ENCODE peak calls at places on chromosome 16, in five cellular contexts. P is activated T-cell treated with anti-CD3 and anti-CD28 coated beads for 24 hours; B is activated CD4-positive, alpha-beta T cell treated with anti-CD3 and anti-CD28 coated beads for 48 hours; J is NCI-H1105 treated with DMSO at 0.1 percent for 48 hours; D is T-cell. Z is an unnamed sample.

GRCh38 chr16:84138824-84139627 is 6.0 kb downstream of the HSDL1 start:
- DNase-seq in D (no peak), J (peak), B (peak), P (no peak), Z (no peak)

GRCh38 chr16:68374251-68374805 is 63.5 kb downstream of the PRMT7 start:
- DNase-seq in D (no peak), J (no peak), B (no peak), P (no peak), Z (no peak)

GRCh38 chr16:50183316-50183715 is 30.2 kb downstream of the TENT4B start:
- DNase-seq in P (no peak), B (no peak), D (no peak), J (no peak), Z (no peak)

GRCh38 chr16:86509759-86510464 is 415 bp upstream of the FOXF1 start:
- DNase-seq in J (peak), D (no peak), B (no peak), P (no peak), Z (no peak)

GRCh38 chr16:73616186-73616585 is 568.3 kb upstream of the ZFHX3 start:
- DNase-seq in P (no peak), J (no peak), D (no peak), B (no peak), Z (no peak)

GRCh38 chr16:49592507-49593422 is 219.2 kb downstream of the C16orf78 start:
- DNase-seq in D (peak), P (peak), J (peak), B (peak), Z (no peak)

GRCh38 chr16:80718480-80719220 is 85.7 kb downstream of the CDYL2 start:
- DNase-seq in D (no peak), B (no peak), J (peak), P (no peak), Z (no peak)

GRCh38 chr16:69017036-69017783 is 88.2 kb upstream of the HAS3 start:
- DNase-seq in B (peak), J (no peak), P (no peak), D (no peak), Z (no peak)

GRCh38 chr16:82653550-82654511 is 27.1 kb downstream of the CDH13 start:
- DNase-seq in B (peak), D (peak), J (no peak), P (peak), Z (no peak)

GRCh38 chr16:3480901-3481695 is 14.2 kb downstream of the C16orf90 start:
- DNase-seq in J (no peak), B (no peak), D (no peak), P (no peak), Z (no peak)

GRCh38 chr16:81633147-81633619 is 145.9 kb upstream of the PLCG2 start:
- DNase-seq in J (no peak), B (no peak), P (no peak), D (peak), Z (no peak)

GRCh38 chr16:89105599-89106151 is 12.0 kb downstream of the ACSF3 start:
- DNase-seq in J (no peak), B (no peak), D (no peak), P (no peak), Z (no peak)

GRCh38 chr16:68885321-68885720 is 42.0 kb downstream of the TANGO6 start:
- DNase-seq in P (no peak), J (peak), B (no peak), D (no peak), Z (no peak)

GRCh38 chr16:66954097-66954659 is 6.9 kb upstream of the CES3 start:
- DNase-seq in P (peak), D (peak), B (peak), J (peak), Z (peak)

GRCh38 chr16:16797239-16797638 is 418.3 kb downstream of the NPIPA7 start:
- DNase-seq in P (no peak), D (no peak), J (no peak), B (peak), Z (no peak)

GRCh38 chr16:86854895-86855294 is 276.5 kb downstream of the FOXL1 start:
- DNase-seq in B (no peak), D (no peak), P (no peak), J (no peak), Z (no peak)

GRCh38 chr16:324451-325334 is 27.8 kb downstream of the AXIN1 start:
- DNase-seq in B (peak), J (no peak), D (peak), P (peak), Z (no peak)

GRCh38 chr16:75351183-75351582 is 82.1 kb downstream of the CFDP1 start:
- DNase-seq in B (no peak), J (no peak), D (no peak), P (no peak), Z (no peak)

GRCh38 chr16:48558269-48558915 is 51.6 kb downstream of the N4BP1 start:
- DNase-seq in P (no peak), B (no peak), J (no peak), D (no peak), Z (no peak)